ENCODE peak calls at places on chromosomes 5 and 9, in four cellular contexts. V, O, B and C are unnamed samples.

GRCh38 chr5:154181156-154181555 is 9.4 kb upstream of the GALNT10 start:
- DNase-seq in V (no peak), O (no peak), B (no peak), C (no peak)

GRCh38 chr9:88533951-88534455 is 975 bp upstream of the NXNL2 start:
- DNase-seq in V (no peak), O (no peak), B (no peak), C (no peak)

GRCh38 chr5:160508780-160509361 is 87.2 kb downstream of the PTTG1 start:
- DNase-seq in V (peak), O (no peak), B (no peak), C (no peak)

GRCh38 chr5:89471556-89471955 is 588.6 kb upstream of the MEF2C start:
- DNase-seq in V (no peak), O (no peak), B (no peak), C (no peak)

GRCh38 chr5:15790446-15791005 is 290.5 kb downstream of the FBXL7 start:
- DNase-seq in V (no peak), O (no peak), B (no peak), C (no peak)

GRCh38 chr5:132086277-132086794 is 12.7 kb downstream of the CSF2 start:
- DNase-seq in V (peak), O (no peak), B (no peak), C (no peak)

GRCh38 chr9:78295731-78296130 is 1.2 kb upstream of the PSAT1 start:
- DNase-seq in V (no peak), O (no peak), B (no peak), C (no peak)

GRCh38 chr9:111386386-111386785 is 56.4 kb upstream of the OR2K2 start:
- DNase-seq in V (no peak), O (no peak), B (no peak), C (no peak)

GRCh38 chr9:18909140-18910018 is 123.6 kb downstream of the SAXO1 start:
- DNase-seq in V (no peak), O (no peak), B (no peak), C (peak)

GRCh38 chr5:84088996-84089395 is 295.7 kb downstream of the EDIL3 start:
- DNase-seq in V (no peak), O (no peak), B (no peak), C (no peak)

GRCh38 chr5:24621809-24622208 is 23.0 kb downstream of the CDH10 start:
- DNase-seq in V (peak), O (no peak), B (peak), C (no peak)

GRCh38 chr9:124260769-124261603 is 3.2 kb downstream of the NEK6 start:
- DNase-seq in V (no peak), O (no peak), B (no peak), C (no peak)

GRCh38 chr5:91151947-91152346 is 231.2 kb downstream of the ARRDC3 start:
- DNase-seq in V (no peak), O (no peak), B (no peak), C (no peak)

GRCh38 chr5:69242215-69242927 is 7.7 kb downstream of the CDK7 start:
- DNase-seq in V (no peak), O (no peak), B (no peak), C (no peak)

GRCh38 chr5:108003178-108003577 is 332.4 kb upstream of the EFNA5 start:
- DNase-seq in V (no peak), O (no peak), B (no peak), C (no peak)

GRCh38 chr5:126846344-126846743 is 69.4 kb downstream of the LMNB1 start:
- DNase-seq in V (no peak), O (no peak), B (no peak), C (peak)

GRCh38 chr9:36858805-36859375 is 175.2 kb downstream of the PAX5 start:
- DNase-seq in V (no peak), O (no peak), B (no peak), C (no peak)

GRCh38 chr9:110128664-110129329 is 79.2 kb downstream of the C9orf152 start:
- DNase-seq in V (no peak), O (no peak), B (no peak), C (no peak)

GRCh38 chr9:127942152-127943010 is 4.7 kb upstream of the DPM2 start:
- DNase-seq in V (peak), O (peak), B (peak), C (no peak)

GRCh38 chr9:113634597-113635515 is 171.3 kb downstream of the RGS3 start:
- DNase-seq in V (no peak), O (no peak), B (no peak), C (no peak)

GRCh38 chr9:120402741-120403542 is 177.0 kb downstream of the CDK5RAP2 start:
- DNase-seq in V (no peak), O (no peak), B (no peak), C (no peak)

GRCh38 chr9:35000535-35001284 is 11.2 kb downstream of the DNAJB5 start:
- DNase-seq in V (peak), O (no peak), B (no peak), C (peak)

GRCh38 chr5:98938459-98938858 is 9.7 kb upstream of the CHD1 start:
- DNase-seq in V (no peak), O (no peak), B (no peak), C (no peak)

GRCh38 chr5:40689442-40689841 is 9.7 kb downstream of the PTGER4 start:
- DNase-seq in V (no peak), O (no peak), B (no peak), C (no peak)

GRCh38 chr5:161023591-161023990 is 171.6 kb upstream of the ATP10B start:
- DNase-seq in V (no peak), O (no peak), B (no peak), C (no peak)

GRCh38 chr5:163855754-163856153 is 350.3 kb downstream of the MAT2B start:
- DNase-seq in V (no peak), O (no peak), B (no peak), C (no peak)

GRCh38 chr5:172299916-172300439 is 16.4 kb upstream of the UBTD2 start:
- DNase-seq in V (no peak), O (no peak), B (no peak), C (peak)

GRCh38 chr5:161850491-161850890 is 2.6 kb downstream of the GABRA1 start:
- DNase-seq in V (no peak), O (no peak), B (no peak), C (no peak)

GRCh38 chr5:143316844-143317631 is 86.4 kb downstream of the NR3C1 start:
- DNase-seq in V (no peak), O (no peak), B (no peak), C (no peak)

GRCh38 chr5:139068060-139068459 is 130.1 kb downstream of the SIL1 start:
- DNase-seq in V (no peak), O (no peak), B (no peak), C (no peak)

GRCh38 chr9:129490583-129491485 is 130.1 kb downstream of the C9orf50 start:
- DNase-seq in V (no peak), O (peak), B (no peak), C (no peak)

GRCh38 chr9:36154213-36154952 is 14.8 kb upstream of the CCIN start:
- DNase-seq in V (no peak), O (peak), B (no peak), C (no peak)

GRCh38 chr9:129472651-129473102 is 148.2 kb downstream of the C9orf50 start:
- DNase-seq in V (no peak), O (no peak), B (no peak), C (no peak)

DNA sequence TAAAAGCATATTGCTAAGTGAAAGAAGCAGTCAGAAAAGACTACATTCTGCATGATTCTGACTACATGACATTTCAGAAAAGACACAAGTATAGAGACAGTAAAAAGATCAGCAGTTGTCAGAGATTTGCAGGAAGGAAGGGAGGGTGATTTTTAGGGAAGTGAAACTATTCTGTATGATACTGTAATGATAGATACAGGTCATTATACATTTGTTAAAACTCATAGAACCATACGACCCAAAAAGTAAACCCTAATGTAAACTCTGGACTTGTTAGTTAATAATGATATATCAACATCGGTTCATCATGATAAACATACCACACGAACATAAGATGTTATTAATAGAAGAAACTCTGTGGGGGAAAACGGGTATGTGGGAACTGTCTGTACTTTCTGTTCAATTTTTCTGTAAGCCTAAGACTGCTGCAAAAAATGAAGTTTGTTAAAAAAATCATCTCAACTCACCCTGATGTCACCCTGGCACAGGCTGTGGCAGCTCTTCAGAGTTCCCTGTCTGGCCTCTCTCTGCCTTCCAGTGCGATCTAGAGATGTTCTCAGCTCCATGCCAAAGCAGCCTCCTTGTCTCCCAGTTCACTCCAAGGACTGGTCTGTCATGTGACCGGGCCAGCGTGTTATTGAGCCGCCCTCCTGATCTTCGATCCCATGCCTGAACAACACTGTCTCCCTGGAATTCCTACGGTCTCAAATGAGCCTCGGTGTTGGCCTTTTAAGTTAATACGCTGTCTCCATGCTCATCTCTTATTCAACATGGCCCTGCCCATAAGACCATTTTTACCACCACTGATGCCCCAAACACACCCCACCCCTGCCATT is 35.4 kb downstream of the PRLR start:
- DNase-seq in V (no peak), O (no peak), B (no peak), C (no peak)
- TF ChIP-seq CTCF in V (no peak), O (no peak), B (no peak), C (no peak)

GRCh38 chr5:141250576-141250975 is 5.4 kb downstream of the PCDHB15 start:
- DNase-seq in V (no peak), O (no peak), B (no peak), C (no peak)

GRCh38 chr5:141241496-141241895 is 3.7 kb upstream of the PCDHB15 start:
- DNase-seq in V (no peak), O (no peak), B (no peak), C (no peak)

GRCh38 chr5:141245250-141245717 is at the start of gene PCDHB15:
- DNase-seq in V (no peak), O (peak), B (no peak), C (no peak)
- TF ChIP-seq CTCF in V (peak), O (no peak), B (peak), C (peak)

GRCh38 chr9:100352201-100352726 is 478 bp downstream of the TEX10 start:
- DNase-seq in V (no peak), O (no peak), B (no peak), C (no peak)

GRCh38 chr9:100352727-100353505 is at the start of gene TEX10:
- DNase-seq in V (peak), O (peak), B (peak), C (peak)

GRCh38 chr9:100355561-100355960 is 2.8 kb upstream of the TEX10 start:
- DNase-seq in V (no peak), O (no peak), B (no peak), C (no peak)

GRCh38 chr9:100351508-100351907 is 1.2 kb downstream of the TEX10 start:
- DNase-seq in V (no peak), O (no peak), B (no peak), C (no peak)

DNA sequence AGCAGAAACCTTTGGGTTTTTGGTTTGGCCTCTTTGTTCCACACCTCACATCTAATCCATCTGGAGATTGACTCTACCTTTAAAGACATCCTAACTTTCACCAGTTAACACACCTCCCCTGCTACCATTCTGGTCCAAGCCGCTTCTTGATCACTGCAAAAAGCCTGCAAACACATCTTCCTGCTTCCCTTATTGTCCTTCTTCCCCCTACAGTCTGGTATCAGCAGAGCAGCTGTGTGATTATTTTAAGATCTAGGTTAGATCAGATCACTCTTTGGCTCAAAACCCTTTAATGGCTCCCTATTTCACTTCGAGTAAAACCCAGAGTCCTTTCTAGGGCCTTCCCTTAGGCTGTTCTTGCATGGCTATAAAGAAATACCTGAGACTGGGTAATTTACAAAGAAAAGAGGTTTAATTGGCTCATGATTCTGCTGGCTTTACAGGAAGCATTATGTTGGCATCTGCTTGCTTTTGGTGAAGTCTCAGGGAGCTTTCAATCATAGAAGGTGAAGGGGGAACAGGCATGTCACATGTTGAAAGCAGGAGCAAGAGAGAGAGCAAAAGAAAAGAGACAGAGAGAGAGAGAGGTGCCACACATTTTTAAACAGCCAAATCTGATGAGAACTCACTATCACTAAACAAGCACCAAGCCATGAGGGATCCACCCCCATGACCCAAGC is 1.5 kb upstream of the TEX10 start:
- DNase-seq in V (no peak), O (no peak), B (no peak), C (no peak)
- TF ChIP-seq CTCF in V (no peak), O (no peak), B (no peak), C (no peak)

GRCh38 chr5:119681734-119682133 is 52.4 kb downstream of the FAM170A start:
- DNase-seq in V (no peak), O (no peak), B (no peak), C (no peak)
- TF ChIP-seq CTCF in V (no peak), O (no peak), B (no peak), C (no peak)

GRCh38 chr5:151264113-151264512 is 11.1 kb downstream of the GM2A start:
- DNase-seq in V (no peak), O (no peak), B (no peak), C (no peak)
- TF ChIP-seq CTCF in V (no peak), O (no peak), B (no peak), C (no peak)

DNA sequence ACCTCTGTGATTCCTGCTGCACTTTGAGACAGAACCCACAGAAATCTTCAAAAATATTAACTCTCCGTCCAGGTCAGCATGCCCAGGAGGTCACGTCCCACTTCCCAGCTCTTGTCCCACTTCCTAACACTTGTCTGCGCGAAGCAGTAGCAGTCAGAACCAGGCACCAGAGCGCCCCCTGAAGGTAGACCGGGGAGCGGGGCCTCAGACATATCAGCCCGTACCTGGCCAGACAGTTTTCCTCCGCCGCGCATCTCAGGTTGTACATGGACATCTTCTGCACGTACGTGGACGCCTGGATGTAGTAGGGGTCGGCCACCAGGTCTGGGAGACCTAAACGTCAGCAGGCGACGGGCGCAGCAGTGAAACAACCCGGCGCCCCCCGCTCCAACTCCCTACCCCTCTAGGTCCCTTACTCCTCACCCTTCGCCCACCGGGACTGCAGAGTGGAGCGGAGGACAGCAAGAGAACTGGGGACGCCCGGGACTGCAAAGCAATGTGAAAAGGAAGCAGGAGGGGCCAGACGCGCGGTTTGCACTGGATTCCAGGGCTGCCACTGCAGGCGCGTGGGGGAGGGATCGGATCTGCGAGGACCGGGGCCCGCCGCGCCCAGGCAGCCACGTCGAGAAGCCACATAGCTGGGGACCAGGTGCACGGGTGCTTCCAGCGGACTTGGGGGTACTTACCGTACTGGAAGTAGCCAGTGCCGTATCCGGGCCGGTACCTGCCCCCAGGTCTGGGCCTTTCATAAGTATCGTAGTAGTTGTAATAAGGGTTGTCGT is 1.2 kb downstream of the LOX start:
- DNase-seq in V (peak), O (peak), B (peak), C (peak)
- TF ChIP-seq CTCF in V (peak), O (peak), B (peak), C (peak)

GRCh38 chr9:73919712-73920111 is 577.4 kb upstream of the RORB start:
- DNase-seq in V (no peak), O (no peak), B (no peak), C (no peak)

GRCh38 chr9:73911814-73912213 is 585.3 kb upstream of the RORB start:
- DNase-seq in V (no peak), O (no peak), B (no peak), C (no peak)

DNA sequence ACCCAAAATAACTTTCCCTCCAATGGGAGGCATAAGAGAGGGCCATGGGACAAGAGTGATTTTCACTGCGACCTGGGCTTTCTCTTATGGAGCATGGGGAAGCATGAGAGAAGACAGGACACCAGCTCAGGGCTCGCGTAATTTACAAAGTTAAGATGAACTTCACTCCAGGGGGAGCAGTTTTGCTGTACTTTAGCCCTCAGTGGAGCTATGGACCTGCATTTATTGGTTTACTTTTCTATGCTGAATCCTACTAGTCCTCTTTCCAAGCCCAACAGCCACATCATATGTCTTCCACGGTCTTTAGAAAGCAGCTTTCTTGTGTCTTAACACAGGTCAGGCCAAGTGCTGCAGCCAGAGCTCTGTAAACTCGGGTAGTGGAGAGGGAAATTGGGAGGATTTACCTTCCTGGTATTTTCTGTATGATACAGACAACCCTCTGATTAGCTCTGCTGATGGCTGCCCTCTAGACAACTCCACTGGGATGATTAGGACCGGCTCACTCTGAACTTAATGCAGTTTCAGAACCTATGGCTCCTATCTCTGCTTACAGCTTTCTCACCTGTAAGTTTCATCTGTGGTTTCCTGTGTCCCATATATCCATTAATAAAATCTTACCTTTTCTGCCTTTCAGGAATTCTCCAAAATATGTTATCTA is 581.0 kb upstream of the RORB start:
- DNase-seq in V (no peak), O (no peak), B (no peak), C (no peak)
- TF ChIP-seq CTCF in V (no peak), O (no peak), B (no peak), C (no peak)

GRCh38 chr9:122810306-122810946 is 10.5 kb downstream of the OR1K1 start:
- DNase-seq in V (peak), O (peak), B (peak), C (no peak)
- TF ChIP-seq CTCF in V (peak), O (peak), B (peak), C (peak)